ENCODE peak calls at places on chromosomes 13 and 19, in six cellular contexts. R is OCI-LY7, N is RWPE1, D is AG09309, Q is endodermal cell, K is HFFc6. W is an unnamed sample.

GRCh38 chr13:42762917-42763316 is 18.5 kb upstream of the FAM216B start:
- DNase-seq in R (no peak), Q (no peak), N (peak; percentile 55), D (no peak), K (peak; percentile 79), W (no peak)

GRCh38 chr13:109451726-109452125 is 334.7 kb downstream of the IRS2 start:
- DNase-seq in N (no peak), R (no peak), K (no peak), D (no peak), Q (no peak), W (no peak)

GRCh38 chr13:35549481-35549880 is 73.0 kb upstream of the MAB21L1 start:
- DNase-seq in D (peak; percentile 25), N (peak; percentile 34), R (no peak), K (peak; percentile 67), Q (no peak), W (no peak)

GRCh38 chr19:55350620-55351315 is 3.8 kb downstream of the COX6B2 start:
- DNase-seq in D (no peak), N (no peak), K (no peak), Q (peak; percentile 41), R (no peak), W (no peak)

GRCh38 chr19:10687518-10688288 is 13.5 kb upstream of the QTRT1 start:
- DNase-seq in Q (no peak), N (no peak), R (no peak), K (no peak), D (no peak), W (no peak)

GRCh38 chr13:52862358-52863206 is 14.1 kb upstream of the PCDH8 start:
- DNase-seq in Q (peak; percentile 91), K (no peak), D (no peak), R (peak; percentile 19), N (peak; percentile 54), W (no peak)

GRCh38 chr19:15609261-15609660 is 5.8 kb upstream of the CYP4F8 start:
- DNase-seq in R (no peak), K (no peak), N (no peak), Q (no peak), D (no peak), W (no peak)

GRCh38 chr13:42740753-42741152 is 40.6 kb upstream of the FAM216B start:
- DNase-seq in K (no peak), R (no peak), Q (no peak), D (no peak), N (no peak), W (no peak)

GRCh38 chr13:30978981-30979956 is 46.8 kb downstream of the TEX26 start:
- DNase-seq in R (peak; percentile 60), K (no peak), N (no peak), Q (peak; percentile 96), D (no peak), W (peak; percentile 44)

GRCh38 chr13:23069571-23069970 is 111.2 kb upstream of the SGCG start:
- DNase-seq in K (peak; percentile 71), D (peak; percentile 56), R (no peak), N (peak; percentile 59), Q (no peak), W (no peak)

GRCh38 chr19:2475702-2476450 is at the start of gene GADD45B:
- DNase-seq in D (peak; percentile 94), K (peak; percentile 98), N (peak; percentile 100), Q (peak; percentile 99), R (peak; percentile 99), W (peak; percentile 99)

GRCh38 chr19:5078666-5079409 is 109.9 kb downstream of the KDM4B start:
- DNase-seq in N (no peak), K (no peak), R (no peak), Q (no peak), D (no peak), W (no peak)

GRCh38 chr19:8988204-8988603 is 22.0 kb downstream of the MUC16 start:
- DNase-seq in Q (peak; percentile 67), K (no peak), N (no peak), D (no peak), R (peak; percentile 13), W (no peak)

GRCh38 chr13:110408286-110408685 is 101.2 kb downstream of the COL4A2 start:
- DNase-seq in K (no peak), Q (no peak), D (no peak), R (no peak), N (no peak), W (no peak)

GRCh38 chr19:18612772-18613588 is at the start of gene TMEM59L:
- DNase-seq in N (no peak), Q (peak; percentile 75), K (no peak), D (no peak), R (no peak), W (peak; percentile 52)

GRCh38 chr13:22926176-22927007 is 254.4 kb upstream of the SGCG start:
- DNase-seq in D (no peak), K (no peak), Q (peak; percentile 92), N (no peak), R (no peak), W (peak; percentile 53)

GRCh38 chr13:99086869-99087129 is 108.9 kb upstream of the DOCK9 start:
- DNase-seq in K (no peak), N (peak; percentile 40), Q (no peak), D (no peak), R (no peak), W (no peak)

GRCh38 chr13:114107686-114108081 is 24.7 kb downstream of the RASA3 start:
- DNase-seq in K (peak; percentile 87), D (no peak), Q (peak; percentile 39), N (no peak), R (no peak), W (no peak)

GRCh38 chr13:35791191-35791902 is 314.9 kb upstream of the MAB21L1 start:
- DNase-seq in Q (no peak), N (no peak), K (peak; percentile 73), D (no peak), R (no peak), W (no peak)

GRCh38 chr13:36875431-36875830 is 44.6 kb downstream of the SMAD9 start:
- DNase-seq in R (no peak), N (no peak), K (no peak), D (no peak), Q (no peak), W (no peak)

GRCh38 chr19:18023596-18024212 is 15.7 kb downstream of the ARRDC2 start:
- DNase-seq in Q (no peak), K (no peak), R (peak; percentile 85), D (no peak), N (no peak), W (peak; percentile 47)

GRCh38 chr13:49453465-49453864 is 9.4 kb downstream of the SETDB2 start:
- DNase-seq in R (no peak), Q (no peak), N (no peak), D (no peak), K (no peak), W (no peak)

GRCh38 chr19:44587863-44588752 is 25.3 kb upstream of the IGSF23 start:
- DNase-seq in N (peak; percentile 81), Q (no peak), D (peak; percentile 90), R (no peak), K (peak; percentile 82), W (no peak)
- TF ChIP-seq CTCF in N (no peak), Q (no peak), D (peak; percentile 45), R (peak; percentile 22), K (peak; percentile 40), W (no peak)

DNA sequence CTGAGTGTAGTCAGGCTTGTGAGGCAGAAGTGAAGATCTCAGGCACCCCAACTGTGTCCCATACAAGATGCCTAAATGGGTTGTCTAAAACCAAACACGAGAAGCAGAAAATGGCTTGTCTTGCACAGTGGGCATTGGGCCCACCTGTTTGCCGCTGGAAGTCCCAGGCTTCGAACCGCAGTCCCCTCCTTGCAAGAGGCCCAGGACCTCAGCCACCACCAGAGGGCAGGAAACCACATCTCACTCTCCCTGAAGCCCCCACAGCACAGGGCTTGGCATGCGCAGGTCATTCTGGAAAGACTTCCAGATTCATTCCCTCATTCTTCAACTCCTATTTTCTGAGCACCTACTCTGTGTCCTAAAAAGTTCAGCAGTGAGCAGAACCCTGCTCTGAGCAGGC is 973.7 kb downstream of the UQCRFS1 start:
- DNase-seq in Q (peak; percentile 92), N (no peak), D (no peak), R (peak; percentile 11), K (no peak), W (no peak)
- TF ChIP-seq CTCF in Q (peak; percentile 89), N (no peak), D (peak; percentile 47), R (peak; percentile 71), K (peak; percentile 15), W (no peak)

DNA sequence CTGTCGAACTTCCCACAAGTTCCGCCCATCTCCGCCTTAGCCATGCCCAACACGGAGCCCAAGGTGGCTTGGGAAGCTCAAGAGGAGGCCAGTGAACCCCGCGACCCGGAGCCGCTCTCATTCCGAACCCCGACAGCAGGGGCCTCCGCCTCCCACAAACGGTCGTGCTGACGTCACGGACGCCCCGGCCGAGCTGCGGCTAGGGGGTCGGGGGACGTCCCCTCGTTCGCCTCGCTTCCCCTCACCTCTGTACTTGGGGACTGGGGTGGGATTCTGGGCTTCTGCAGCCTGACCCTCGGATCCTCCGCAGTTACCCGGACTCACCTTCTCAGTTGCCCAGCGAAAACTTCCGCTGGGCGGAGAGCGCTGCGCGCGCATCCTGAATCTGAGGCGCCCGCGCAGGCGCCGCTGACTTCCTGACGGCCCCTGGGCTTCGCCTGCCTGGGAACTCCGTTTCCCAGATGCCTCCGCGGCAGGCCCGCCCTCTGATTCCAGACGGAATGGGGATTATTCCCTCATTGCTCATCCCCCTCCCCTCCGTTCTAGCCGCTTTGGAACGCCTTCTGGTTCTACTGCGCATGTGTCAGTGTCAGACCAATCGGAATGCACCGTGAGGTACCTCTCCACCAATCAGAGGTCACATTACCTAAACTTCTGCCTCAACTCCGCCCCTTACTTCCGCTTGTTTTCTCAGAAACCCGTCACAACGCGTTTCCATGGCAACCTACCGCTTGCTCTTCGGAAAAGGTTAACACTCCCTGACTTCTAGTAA is at the start of gene VRK3:
- DNase-seq in K (peak; percentile 100), Q (peak; percentile 99), N (peak; percentile 99), R (peak; percentile 100), D (peak; percentile 100), W (peak; percentile 97)
- TF ChIP-seq CTCF in K (peak; percentile 38), Q (no peak), N (no peak), R (no peak), D (no peak), W (no peak)

DNA sequence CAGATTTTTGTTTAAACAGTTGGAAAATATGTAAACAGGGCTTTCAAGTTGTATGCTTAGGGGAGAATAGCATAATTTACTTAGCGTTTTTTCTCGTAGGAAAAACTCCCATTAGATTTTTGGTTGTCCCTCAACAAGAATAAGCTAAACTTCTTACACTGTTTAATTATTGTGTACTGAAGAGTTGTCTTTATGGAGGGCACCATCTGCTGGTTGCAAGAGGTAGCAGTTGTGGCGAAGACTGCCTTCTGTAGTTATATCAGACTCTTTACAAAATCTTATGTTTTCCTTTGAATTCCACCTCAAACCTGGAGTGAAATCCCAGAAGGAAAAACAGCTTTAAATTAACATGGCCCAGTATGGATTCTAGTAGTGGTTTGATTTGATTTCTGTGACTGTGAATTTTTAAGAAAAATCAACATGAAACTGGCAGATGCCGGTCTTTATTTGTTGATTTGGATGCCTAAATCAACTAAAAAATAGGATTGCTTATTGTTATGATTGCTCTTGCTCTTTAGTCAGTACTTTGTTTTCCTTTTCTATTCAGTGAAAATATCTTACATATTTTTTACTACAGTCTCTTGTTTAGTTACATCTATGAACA is 53.4 kb downstream of the PDS5B start:
- DNase-seq in D (peak; percentile 43), N (peak; percentile 31), Q (peak; percentile 63), R (peak; percentile 70), K (peak; percentile 52), W (peak; percentile 39)
- TF ChIP-seq CTCF in D (peak; percentile 79), N (peak; percentile 81), Q (peak; percentile 91), R (peak; percentile 98), K (peak; percentile 88), W (peak; percentile 60)

W was measured in GM13976.